ENCODE peak calls at places on chromosomes 13 and 19, in ten cellular contexts. P is right atrium auricular region, L is RWPE1, Y is OCI-LY7, X is A673, R is brain microvascular endothelial cell, T is transverse colon, W is fibroblast of mammary gland, K is gastrocnemius medialis, O is body of pancreas. C is an unnamed sample.

GRCh38 chr19:11180346-11180745 is 17.0 kb downstream of the KANK2 start:
- DNase-seq in T (no peak), P (no peak), W (peak; percentile 40), Y (no peak), R (no peak), O (no peak), K (no peak), X (no peak), L (no peak), C (no peak)

GRCh38 chr19:34431681-34432402 is 3.7 kb downstream of the UBA2 start:
- DNase-seq in L (no peak), K (no peak), O (no peak), W (no peak), P (no peak), X (no peak), T (no peak), Y (no peak), R (peak; percentile 24), C (no peak)

GRCh38 chr19:35040826-35041547 is 534 bp upstream of the HPN start:
- DNase-seq in Y (no peak), L (no peak), K (peak; percentile 100), X (no peak), T (peak; percentile 77), W (no peak), R (no peak), O (peak; percentile 95), P (peak; percentile 94), C (peak; percentile 69)

GRCh38 chr13:20118268-20119140 is 42.3 kb downstream of the GJA3 start:
- DNase-seq in X (peak; percentile 45), K (peak; percentile 37), W (peak; percentile 43), P (no peak), Y (no peak), R (no peak), T (peak; percentile 76), L (no peak), O (peak; percentile 78), C (peak; percentile 30)

GRCh38 chr19:12913871-12914690 is 5.0 kb downstream of the SYCE2 start:
- DNase-seq in P (no peak), K (peak; percentile 28), Y (peak; percentile 19), X (no peak), L (no peak), R (no peak), W (peak; percentile 48), O (no peak), T (peak; percentile 45), C (no peak)

GRCh38 chr13:81990652-81991051 is 1649.7 kb upstream of the SPRY2 start:
- DNase-seq in X (no peak), K (no peak), Y (no peak), T (no peak), W (no peak), O (no peak), R (no peak), P (no peak), L (no peak), C (no peak)

GRCh38 chr13:30933334-30933681 is 852 bp downstream of the TEX26 start:
- DNase-seq in Y (no peak), K (no peak), R (no peak), O (no peak), L (no peak), X (no peak), W (no peak), T (no peak), P (no peak), C (no peak)

GRCh38 chr19:30498707-30499106 is 126.5 kb downstream of the ZNF536 start:
- DNase-seq in W (no peak), Y (no peak), T (no peak), P (no peak), K (no peak), X (peak; percentile 25), R (no peak), L (no peak), O (no peak), C (no peak)

GRCh38 chr13:50227356-50227755 is 212.1 kb downstream of the KCNRG start:
- DNase-seq in Y (no peak), X (no peak), W (no peak), K (no peak), R (no peak), O (no peak), T (no peak), P (no peak), L (no peak), C (no peak)

GRCh38 chr19:6740589-6741348 is 1.3 kb downstream of the TRIP10 start:
- DNase-seq in X (no peak), T (peak; percentile 62), K (peak; percentile 37), R (no peak), Y (peak; percentile 64), P (peak; percentile 68), O (peak; percentile 48), W (peak; percentile 19), L (no peak), C (peak; percentile 65)

GRCh38 chr13:75691183-75691582 is 55.1 kb downstream of the LMO7 start:
- DNase-seq in W (peak; percentile 71), O (no peak), T (no peak), Y (no peak), P (no peak), K (no peak), L (no peak), X (no peak), R (no peak), C (no peak)

GRCh38 chr19:14097532-14098151 is 7.1 kb upstream of the SAMD1 start:
- DNase-seq in P (no peak), K (no peak), R (no peak), T (no peak), O (no peak), Y (no peak), X (no peak), W (no peak), L (no peak), C (no peak)

GRCh38 chr19:14093117-14093784 is 2.7 kb upstream of the SAMD1 start:
- DNase-seq in Y (no peak), L (no peak), R (no peak), T (no peak), O (no peak), P (no peak), X (no peak), K (no peak), W (no peak), C (no peak)

GRCh38 chr19:14094854-14095253 is 4.3 kb upstream of the SAMD1 start:
- DNase-seq in T (no peak), K (no peak), Y (no peak), P (no peak), O (no peak), R (no peak), W (no peak), L (no peak), X (no peak), C (no peak)

GRCh38 chr19:14091885-14092462 is 1.4 kb upstream of the SAMD1 start:
- DNase-seq in Y (peak; percentile 63), L (no peak), X (peak; percentile 50), K (no peak), R (no peak), O (no peak), P (no peak), W (no peak), T (no peak), C (no peak)

GRCh38 chr19:14096272-14096992 is 5.9 kb upstream of the SAMD1 start:
- DNase-seq in W (no peak), P (no peak), T (no peak), R (no peak), O (no peak), K (no peak), Y (no peak), L (no peak), X (no peak), C (no peak)
- TF ChIP-seq CTCF in W (peak; percentile 8), P (peak; percentile 18), T (no peak), R (peak; percentile 36), O (no peak), K (no peak), Y (peak; percentile 47), L (no peak), X (peak; percentile 23), C (no peak)

DNA sequence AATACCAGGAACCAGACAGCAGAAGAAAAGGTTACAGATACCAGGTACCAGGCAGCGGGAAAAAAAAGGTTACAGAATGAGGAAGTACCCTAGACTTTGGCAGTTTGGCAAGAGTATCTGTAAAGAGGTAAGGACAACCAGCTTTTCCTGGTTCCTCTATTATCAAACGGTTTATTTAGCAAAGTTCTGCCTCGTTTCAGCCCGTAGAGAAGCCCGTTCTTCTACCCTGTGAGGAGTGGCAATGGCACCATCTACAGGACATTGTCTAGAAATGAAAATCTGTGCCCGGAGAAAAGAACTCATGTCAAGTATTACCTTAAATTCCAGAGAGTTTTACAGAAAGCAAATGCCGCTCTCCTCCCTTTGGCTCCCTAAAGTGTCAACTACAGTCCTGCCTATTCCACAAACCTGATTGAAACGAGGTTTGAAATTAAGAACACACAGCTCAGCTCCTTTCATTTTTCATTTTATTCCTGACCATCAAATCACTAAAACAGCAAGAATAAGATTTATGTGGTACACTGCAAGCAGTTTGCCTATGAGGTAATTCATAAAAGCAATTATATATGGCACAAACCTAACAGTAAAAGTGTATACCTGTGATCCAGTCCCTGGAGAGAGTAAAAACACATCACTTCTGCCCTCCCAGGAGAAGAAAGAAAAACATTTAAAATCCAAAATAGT is 226.3 kb downstream of the SLC7A1 start:
- DNase-seq in P (no peak), L (peak; percentile 38), W (peak; percentile 50), O (no peak), Y (peak; percentile 75), K (no peak), R (peak; percentile 11), T (no peak), X (peak; percentile 74), C (peak; percentile 6)
- TF ChIP-seq CTCF in P (peak; percentile 60), L (peak; percentile 57), W (peak; percentile 64), O (peak; percentile 26), Y (peak; percentile 84), K (no peak), R (peak; percentile 71), T (peak; percentile 20), X (peak; percentile 66), C (no peak)

GRCh38 chr13:113947321-113948033 is 26.4 kb downstream of the C13orf46 start:
- DNase-seq in P (no peak), R (peak; percentile 40), K (peak; percentile 62), T (peak; percentile 65), O (peak; percentile 68), L (peak; percentile 73), Y (no peak), W (peak; percentile 74), X (no peak), C (peak; percentile 10)
- TF ChIP-seq CTCF in P (peak; percentile 82), R (peak; percentile 73), K (peak; percentile 74), T (peak; percentile 66), O (peak; percentile 34), L (peak; percentile 84), Y (no peak), W (peak; percentile 92), X (no peak), C (no peak)

DNA sequence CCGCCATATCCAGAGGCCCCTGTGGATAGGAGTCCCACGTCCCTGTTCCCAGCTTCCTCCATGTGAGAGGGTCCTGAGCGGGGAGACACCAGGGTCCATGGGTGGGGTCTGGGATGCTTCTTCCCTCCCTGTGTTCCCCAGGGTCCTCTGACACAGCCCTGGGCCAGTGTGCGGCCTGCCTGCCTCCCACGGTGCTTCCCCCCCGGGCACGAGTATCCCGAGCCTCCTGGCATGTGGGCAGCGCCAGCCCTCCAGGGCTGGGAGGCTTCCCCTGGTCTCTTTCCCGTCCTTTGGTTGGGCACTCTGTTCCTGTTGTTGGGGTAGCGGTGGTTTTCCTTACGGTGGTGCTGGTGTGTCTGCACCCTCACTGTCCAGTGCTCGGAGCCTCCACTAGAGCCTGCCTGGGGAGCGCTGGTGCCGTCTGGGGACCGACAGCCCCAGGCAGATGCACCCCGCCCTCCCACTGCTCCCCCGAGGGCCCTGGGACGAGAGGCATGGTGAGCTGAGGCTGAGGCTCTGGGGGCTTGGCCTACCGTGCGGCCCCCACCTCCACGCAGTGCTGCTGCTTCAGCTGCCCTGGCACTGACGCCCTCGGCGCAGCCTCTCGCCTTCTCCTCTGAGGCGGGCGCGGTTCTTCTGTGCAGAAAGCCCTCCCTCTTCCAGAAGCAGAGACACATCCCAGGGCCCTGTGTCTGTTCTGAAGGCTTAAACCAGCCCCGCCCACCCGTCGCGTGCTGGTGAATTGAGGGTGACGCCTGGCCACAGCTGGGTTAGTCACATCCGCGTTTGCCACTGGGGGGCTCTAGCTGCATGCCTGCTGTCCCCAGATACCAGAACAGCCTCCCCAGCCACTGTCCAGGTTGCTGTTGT is 27.9 kb downstream of the PLEKHJ1 start:
- DNase-seq in W (peak; percentile 74), X (peak; percentile 82), T (peak; percentile 63), K (peak; percentile 49), Y (peak; percentile 56), P (peak; percentile 79), O (no peak), L (no peak), R (peak; percentile 78), C (no peak)
- TF ChIP-seq CTCF in W (no peak), X (peak; percentile 37), T (no peak), K (no peak), Y (peak; percentile 67), P (peak; percentile 32), O (no peak), L (no peak), R (peak; percentile 54), C (no peak)

C was measured in Calu3.